ENCODE peak calls at places on chromosomes 12 and 14, in six cellular contexts. One of them, this sample, is unnamed.

GRCh38 chr14:105474478-105475268 is at the start of gene CRIP2:
- DNase-seq in neuronal stem cell: no peak
- DNase-seq in H9: no peak
- DNase-seq in mesenchymal stem cell: peak
- DNase-seq in IMR-90: peak
- DNase-seq in trophoblast cell: no peak
- DNase-seq in this sample: peak

GRCh38 chr14:102545461-102546265 is 36.1 kb upstream of the ANKRD9 start:
- DNase-seq in neuronal stem cell: no peak
- DNase-seq in H9: peak
- DNase-seq in mesenchymal stem cell: peak
- DNase-seq in IMR-90: peak
- DNase-seq in trophoblast cell: peak
- DNase-seq in this sample: no peak

GRCh38 chr14:49549881-49550280 is 36.3 kb downstream of the RPS29 start:
- DNase-seq in neuronal stem cell: no peak
- DNase-seq in H9: peak
- DNase-seq in mesenchymal stem cell: peak
- DNase-seq in IMR-90: peak
- DNase-seq in trophoblast cell: no peak
- DNase-seq in this sample: peak

GRCh38 chr14:64422753-64423152 is 34.6 kb downstream of the MTHFD1 start:
- DNase-seq in neuronal stem cell: no peak
- DNase-seq in H9: no peak
- DNase-seq in mesenchymal stem cell: no peak
- DNase-seq in IMR-90: no peak
- DNase-seq in trophoblast cell: no peak
- DNase-seq in this sample: no peak

GRCh38 chr14:71267691-71268090 is 360.4 kb downstream of the PCNX1 start:
- DNase-seq in neuronal stem cell: no peak
- DNase-seq in H9: no peak
- DNase-seq in mesenchymal stem cell: peak
- DNase-seq in IMR-90: peak
- DNase-seq in trophoblast cell: no peak
- DNase-seq in this sample: no peak

GRCh38 chr14:105857816-105858675 is 331.7 kb downstream of the TMEM121 start:
- DNase-seq in neuronal stem cell: no peak
- DNase-seq in H9: peak
- DNase-seq in mesenchymal stem cell: no peak
- DNase-seq in IMR-90: no peak
- DNase-seq in trophoblast cell: no peak
- DNase-seq in this sample: no peak

GRCh38 chr14:84825481-84825880 is 704.5 kb upstream of the FLRT2 start:
- DNase-seq in neuronal stem cell: no peak
- DNase-seq in H9: no peak
- DNase-seq in mesenchymal stem cell: no peak
- DNase-seq in IMR-90: peak
- DNase-seq in trophoblast cell: no peak
- DNase-seq in this sample: no peak

GRCh38 chr12:77830502-77830901 is at the start of gene NAV3:
- DNase-seq in neuronal stem cell: no peak
- DNase-seq in H9: no peak
- DNase-seq in mesenchymal stem cell: no peak
- DNase-seq in IMR-90: no peak
- DNase-seq in trophoblast cell: no peak
- DNase-seq in this sample: no peak

GRCh38 chr12:130791699-130792098 is 47.4 kb downstream of the STX2 start:
- DNase-seq in neuronal stem cell: no peak
- DNase-seq in H9: no peak
- DNase-seq in mesenchymal stem cell: no peak
- DNase-seq in IMR-90: no peak
- DNase-seq in trophoblast cell: no peak
- DNase-seq in this sample: no peak

GRCh38 chr12:46492471-46493351 is 120.1 kb upstream of the SLC38A2 start:
- DNase-seq in neuronal stem cell: no peak
- DNase-seq in H9: no peak
- DNase-seq in mesenchymal stem cell: peak
- DNase-seq in IMR-90: peak
- DNase-seq in trophoblast cell: no peak
- DNase-seq in this sample: no peak

GRCh38 chr12:38053655-38054464 is 262.7 kb upstream of the ALG10B start:
- DNase-seq in neuronal stem cell: no peak
- DNase-seq in H9: no peak
- DNase-seq in mesenchymal stem cell: no peak
- DNase-seq in IMR-90: no peak
- DNase-seq in trophoblast cell: peak
- DNase-seq in this sample: no peak

GRCh38 chr12:52248541-52249035 is 15.5 kb downstream of the KRT7 start:
- DNase-seq in neuronal stem cell: no peak
- DNase-seq in H9: peak
- DNase-seq in mesenchymal stem cell: no peak
- DNase-seq in IMR-90: no peak
- DNase-seq in trophoblast cell: peak
- DNase-seq in this sample: no peak

GRCh38 chr14:85057266-85057665 is 472.7 kb upstream of the FLRT2 start:
- DNase-seq in neuronal stem cell: no peak
- DNase-seq in H9: no peak
- DNase-seq in mesenchymal stem cell: no peak
- DNase-seq in IMR-90: no peak
- DNase-seq in trophoblast cell: no peak
- DNase-seq in this sample: no peak

GRCh38 chr12:113208041-113208934 is 13.0 kb upstream of the TPCN1 start:
- DNase-seq in neuronal stem cell: no peak
- DNase-seq in H9: no peak
- DNase-seq in mesenchymal stem cell: peak
- DNase-seq in IMR-90: peak
- DNase-seq in trophoblast cell: no peak
- DNase-seq in this sample: no peak

GRCh38 chr12:2353281-2353680 is 300.5 kb downstream of the CACNA1C start:
- DNase-seq in neuronal stem cell: no peak
- DNase-seq in H9: no peak
- DNase-seq in mesenchymal stem cell: no peak
- DNase-seq in IMR-90: no peak
- DNase-seq in trophoblast cell: no peak
- DNase-seq in this sample: no peak

GRCh38 chr14:72513994-72514659 is 379.8 kb downstream of the DPF3 start:
- DNase-seq in neuronal stem cell: no peak
- DNase-seq in H9: peak
- DNase-seq in mesenchymal stem cell: peak
- DNase-seq in IMR-90: peak
- DNase-seq in trophoblast cell: no peak
- DNase-seq in this sample: peak

GRCh38 chr12:117052386-117053049 is 46.7 kb downstream of the TESC start:
- DNase-seq in neuronal stem cell: no peak
- DNase-seq in H9: no peak
- DNase-seq in mesenchymal stem cell: no peak
- DNase-seq in IMR-90: no peak
- DNase-seq in trophoblast cell: no peak
- DNase-seq in this sample: no peak

GRCh38 chr12:32983332-32983731 is 86.8 kb upstream of the PKP2 start:
- DNase-seq in neuronal stem cell: no peak
- DNase-seq in H9: no peak
- DNase-seq in mesenchymal stem cell: no peak
- DNase-seq in IMR-90: no peak
- DNase-seq in trophoblast cell: no peak
- DNase-seq in this sample: no peak

GRCh38 chr14:104735830-104736642 is 12.0 kb downstream of the ADSS1 start:
- DNase-seq in neuronal stem cell: no peak
- DNase-seq in H9: no peak
- DNase-seq in mesenchymal stem cell: peak
- DNase-seq in IMR-90: peak
- DNase-seq in trophoblast cell: no peak
- DNase-seq in this sample: no peak

GRCh38 chr14:28987516-28987915 is 220.9 kb downstream of the FOXG1 start:
- DNase-seq in neuronal stem cell: no peak
- DNase-seq in H9: no peak
- DNase-seq in mesenchymal stem cell: no peak
- DNase-seq in IMR-90: peak
- DNase-seq in trophoblast cell: no peak
- DNase-seq in this sample: no peak

GRCh38 chr14:89903340-89903965 is 51.1 kb downstream of the EFCAB11 start:
- DNase-seq in neuronal stem cell: no peak
- DNase-seq in H9: no peak
- DNase-seq in mesenchymal stem cell: no peak
- DNase-seq in IMR-90: no peak
- DNase-seq in trophoblast cell: no peak
- DNase-seq in this sample: no peak

DNA sequence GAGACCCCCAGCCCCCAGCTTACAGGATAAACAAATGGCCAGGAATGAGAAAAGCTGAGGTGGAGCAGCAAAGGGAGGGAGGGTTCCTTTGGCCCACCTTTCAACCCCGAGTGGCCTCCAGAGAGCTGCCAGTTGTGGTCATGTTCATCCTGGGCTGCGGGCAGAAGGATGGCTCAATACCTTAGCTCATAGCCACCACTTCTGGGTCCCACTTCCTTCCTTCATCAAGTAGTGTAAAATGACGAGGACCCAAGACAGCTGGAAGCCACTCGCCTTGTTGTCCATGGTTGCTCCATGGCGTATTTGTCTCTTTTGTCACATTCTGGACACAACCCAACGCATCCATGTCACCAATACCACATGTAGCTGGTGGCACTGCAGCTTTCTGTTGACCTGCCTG is 24.2 kb downstream of the CRACR2A start:
- DNase-seq in neuronal stem cell: no peak
- DNase-seq in H9: no peak
- DNase-seq in mesenchymal stem cell: no peak
- DNase-seq in IMR-90: no peak
- DNase-seq in trophoblast cell: no peak
- DNase-seq in this sample: no peak
- H4K91ac ChIP-seq in neuronal stem cell: no peak
- H4K91ac ChIP-seq in H9: no peak
- H4K91ac ChIP-seq in mesenchymal stem cell: no peak
- H4K91ac ChIP-seq in IMR-90: no peak
- H4K91ac ChIP-seq in trophoblast cell: no peak
- H4K91ac ChIP-seq in this sample: no peak

DNA sequence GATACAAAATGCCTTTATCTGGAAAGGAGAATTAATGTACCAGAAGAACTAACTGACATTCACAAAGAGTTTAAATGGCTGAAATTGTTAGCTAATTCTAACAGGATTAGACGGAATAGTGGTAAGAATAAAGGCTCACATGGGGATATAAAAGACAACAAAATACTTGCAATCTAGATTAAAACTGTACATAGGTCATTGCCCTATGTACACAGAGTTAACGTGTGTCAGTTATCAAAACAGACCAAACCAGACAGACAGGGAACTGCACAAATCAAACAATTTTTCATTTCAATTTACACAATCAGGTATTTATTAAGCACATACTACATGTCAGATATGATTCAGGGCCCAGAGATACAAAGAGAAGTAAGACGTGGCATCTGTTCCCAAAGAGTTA is 12.6 kb downstream of the TMTC1 start:
- DNase-seq in neuronal stem cell: no peak
- DNase-seq in H9: no peak
- DNase-seq in mesenchymal stem cell: no peak
- DNase-seq in IMR-90: no peak
- DNase-seq in trophoblast cell: no peak
- DNase-seq in this sample: no peak
- H4K91ac ChIP-seq in neuronal stem cell: no peak
- H4K91ac ChIP-seq in H9: no peak
- H4K91ac ChIP-seq in mesenchymal stem cell: no peak
- H4K91ac ChIP-seq in IMR-90: no peak
- H4K91ac ChIP-seq in trophoblast cell: no peak
- H4K91ac ChIP-seq in this sample: no peak

GRCh38 chr14:32435411-32435810 is 106.3 kb downstream of the AKAP6 start:
- DNase-seq in neuronal stem cell: no peak
- DNase-seq in H9: no peak
- DNase-seq in mesenchymal stem cell: no peak
- DNase-seq in IMR-90: no peak
- DNase-seq in trophoblast cell: no peak
- DNase-seq in this sample: no peak

GRCh38 chr14:32438511-32438910 is 109.4 kb downstream of the AKAP6 start:
- DNase-seq in neuronal stem cell: no peak
- DNase-seq in H9: no peak
- DNase-seq in mesenchymal stem cell: no peak
- DNase-seq in IMR-90: no peak
- DNase-seq in trophoblast cell: no peak
- DNase-seq in this sample: no peak

GRCh38 chr14:32434180-32434579 is 105.1 kb downstream of the AKAP6 start:
- DNase-seq in neuronal stem cell: no peak
- DNase-seq in H9: no peak
- DNase-seq in mesenchymal stem cell: no peak
- DNase-seq in IMR-90: no peak
- DNase-seq in trophoblast cell: no peak
- DNase-seq in this sample: no peak

GRCh38 chr14:32434880-32435279 is 105.8 kb downstream of the AKAP6 start:
- DNase-seq in neuronal stem cell: no peak
- DNase-seq in H9: no peak
- DNase-seq in mesenchymal stem cell: no peak
- DNase-seq in IMR-90: no peak
- DNase-seq in trophoblast cell: no peak
- DNase-seq in this sample: no peak

DNA sequence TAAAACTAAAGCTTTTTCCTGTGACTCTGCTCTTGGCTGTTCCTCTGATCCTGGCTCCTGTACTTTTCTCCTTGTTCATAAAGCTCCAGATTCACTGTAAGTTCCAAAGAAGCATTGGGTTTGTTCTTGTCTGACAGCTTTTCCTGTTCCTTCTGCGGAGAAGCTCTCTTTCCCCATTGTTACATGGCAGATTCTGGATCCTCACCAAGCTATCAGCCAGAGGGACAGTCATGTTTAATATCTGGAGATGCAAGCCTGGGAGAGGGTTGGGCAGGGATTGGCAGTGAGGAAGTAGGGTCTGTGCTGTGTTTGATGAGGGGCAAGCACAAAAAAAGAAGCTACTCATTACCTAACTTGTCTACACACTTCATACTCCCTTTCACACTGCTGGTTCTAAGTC is 107.9 kb downstream of the AKAP6 start:
- DNase-seq in neuronal stem cell: no peak
- DNase-seq in H9: no peak
- DNase-seq in mesenchymal stem cell: no peak
- DNase-seq in IMR-90: no peak
- DNase-seq in trophoblast cell: no peak
- DNase-seq in this sample: no peak
- H4K91ac ChIP-seq in neuronal stem cell: no peak
- H4K91ac ChIP-seq in H9: no peak
- H4K91ac ChIP-seq in mesenchymal stem cell: no peak
- H4K91ac ChIP-seq in IMR-90: no peak
- H4K91ac ChIP-seq in trophoblast cell: no peak
- H4K91ac ChIP-seq in this sample: no peak

DNA sequence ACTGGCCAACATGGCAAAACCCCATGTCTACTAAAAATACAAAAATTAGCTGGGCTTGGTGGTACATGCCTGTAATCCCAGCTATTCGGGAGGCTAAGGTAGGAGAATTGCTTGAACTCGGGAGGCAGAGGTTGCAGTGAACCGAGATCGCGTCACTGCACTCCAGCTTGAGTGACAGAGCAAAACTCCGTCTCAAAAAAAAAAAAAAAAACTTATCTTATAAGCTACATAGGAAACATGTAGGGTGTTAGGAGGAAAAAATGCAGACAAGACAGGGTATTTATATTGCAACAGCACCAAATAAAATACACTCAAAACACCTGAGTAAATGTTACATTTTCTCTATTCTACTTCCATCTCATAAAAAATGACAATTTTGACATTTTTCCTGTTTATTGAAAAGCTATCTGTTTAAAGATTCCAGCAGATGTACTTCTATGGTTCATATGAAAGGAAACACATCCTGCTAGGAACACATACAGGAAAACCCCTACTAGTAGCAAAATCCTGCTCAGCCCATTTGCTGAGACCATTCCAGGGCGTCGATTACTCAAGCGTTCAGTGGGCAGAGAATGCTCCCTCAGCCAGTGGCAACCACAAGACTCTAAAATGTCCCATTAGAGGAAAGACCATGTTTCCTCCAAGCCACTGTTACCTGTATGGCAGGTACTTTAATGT is 19.7 kb downstream of the CORO1C start:
- DNase-seq in neuronal stem cell: no peak
- DNase-seq in H9: no peak
- DNase-seq in mesenchymal stem cell: peak
- DNase-seq in IMR-90: no peak
- DNase-seq in trophoblast cell: no peak
- DNase-seq in this sample: peak
- H4K91ac ChIP-seq in neuronal stem cell: no peak
- H4K91ac ChIP-seq in H9: no peak
- H4K91ac ChIP-seq in mesenchymal stem cell: no peak
- H4K91ac ChIP-seq in IMR-90: no peak
- H4K91ac ChIP-seq in trophoblast cell: no peak
- H4K91ac ChIP-seq in this sample: no peak